ENCODE peak calls at places on chromosomes 3 and 15, in four cellular contexts. C is AG09319, M is fibroblast of lung, T is BE2C. P is an unnamed sample.

GRCh38 chr15:80401471-80401870 is 2.7 kb upstream of the ARNT2 start:
- DNase-seq in M (peak; percentile 37), C (no peak), T (no peak), P (no peak)

GRCh38 chr15:79065744-79066376 is 24.7 kb downstream of the RASGRF1 start:
- DNase-seq in T (no peak), C (no peak), M (no peak), P (no peak)

GRCh38 chr3:31980530-31981205 is 394 bp downstream of the OSBPL10 start:
- DNase-seq in C (no peak), T (peak; percentile 4), M (peak; percentile 66), P (no peak)

GRCh38 chr3:124584552-124585391 is 145.5 kb upstream of the UMPS start:
- DNase-seq in T (peak; percentile 79), M (peak; percentile 67), C (no peak), P (no peak)

GRCh38 chr3:49724586-49724985 is 835 bp upstream of the GMPPB start:
- DNase-seq in M (no peak), C (no peak), T (no peak), P (no peak)

GRCh38 chr15:52109559-52110451 is 2.8 kb downstream of the BCL2L10 start:
- DNase-seq in C (no peak), M (no peak), T (no peak), P (no peak)

GRCh38 chr3:42518800-42519567 is 16.5 kb downstream of the VIPR1 start:
- DNase-seq in C (no peak), M (no peak), T (no peak), P (no peak)

GRCh38 chr15:45091581-45091980 is 22.4 kb downstream of the DUOX2 start:
- DNase-seq in M (no peak), T (no peak), C (no peak), P (no peak)

GRCh38 chr3:134445631-134446030 is 40.2 kb downstream of the ANAPC13 start:
- DNase-seq in M (peak; percentile 53), T (no peak), C (no peak), P (no peak)

GRCh38 chr15:99644913-99645549 is 79.2 kb downstream of the MEF2A start:
- DNase-seq in M (no peak), C (no peak), T (no peak), P (no peak)

GRCh38 chr3:5168110-5168509 is 19.4 kb upstream of the EDEM1 start:
- DNase-seq in M (no peak), C (no peak), T (no peak), P (no peak)

P was measured in AG09309.